ENCODE peak calls at places on chromosomes 1 and 21, in seven cellular contexts. H is tibial artery, P is neural progenitor cell, T is cardiac muscle cell, K is heart right ventricle, Y is right lobe of liver, L is uterus. S is an unnamed sample.

GRCh38 chr1:245953876-245954660 is 553.0 kb downstream of the SMYD3 start:
- DNase-seq in K (no peak), L (no peak), Y (no peak), P (no peak), T (no peak), H (no peak), S (no peak)

GRCh38 chr1:224502459-224503160 is 68.0 kb upstream of the WDR26 start:
- DNase-seq in L (no peak), H (no peak), T (peak; percentile 31), P (peak; percentile 74), K (peak; percentile 21), Y (no peak), S (no peak)

GRCh38 chr1:208029381-208030319 is 118.7 kb upstream of the CD34 start:
- DNase-seq in K (no peak), Y (no peak), T (peak; percentile 83), L (peak; percentile 47), P (no peak), H (peak; percentile 54), S (no peak)

GRCh38 chr21:29423051-29423450 is 124.3 kb downstream of the BACH1 start:
- DNase-seq in T (no peak), H (no peak), Y (no peak), L (no peak), P (no peak), K (no peak), S (no peak)

GRCh38 chr1:40861227-40862003 is 748 bp downstream of the CITED4 start:
- DNase-seq in P (peak; percentile 79), Y (peak; percentile 89), K (peak; percentile 61), L (no peak), H (peak; percentile 31), T (peak; percentile 61), S (no peak)

GRCh38 chr1:44827197-44828002 is 15.7 kb downstream of the PTCH2 start:
- DNase-seq in L (no peak), H (no peak), Y (no peak), K (no peak), T (no peak), P (no peak), S (no peak)

GRCh38 chr21:16195896-16196443 is 466.2 kb downstream of the USP25 start:
- DNase-seq in T (peak; percentile 33), L (no peak), Y (no peak), H (no peak), P (no peak), K (no peak), S (no peak)

GRCh38 chr1:110060034-110060661 is 10.3 kb downstream of the ALX3 start:
- DNase-seq in L (peak; percentile 26), Y (no peak), P (peak; percentile 53), T (peak; percentile 38), K (peak; percentile 53), H (no peak), S (no peak)

GRCh38 chr21:32826317-32827167 is 55.0 kb upstream of the PAXBP1 start:
- DNase-seq in L (peak; percentile 31), Y (no peak), K (no peak), P (peak; percentile 62), H (no peak), T (peak; percentile 77), S (no peak)

GRCh38 chr1:173245892-173246291 is 38.8 kb upstream of the TNFSF4 start:
- DNase-seq in K (no peak), T (no peak), H (no peak), Y (no peak), P (no peak), L (no peak), S (no peak)

GRCh38 chr1:46202975-46203737 is at the start of gene LURAP1:
- DNase-seq in L (peak; percentile 53), P (peak; percentile 72), K (peak; percentile 69), H (peak; percentile 56), T (peak; percentile 74), Y (no peak), S (no peak)

GRCh38 chr1:248839168-248839555 is 1.1 kb downstream of the ZNF672 start:
- DNase-seq in H (no peak), P (no peak), K (no peak), T (no peak), Y (no peak), L (no peak), S (no peak)

GRCh38 chr21:45138199-45139002 is 64.0 kb downstream of the ADARB1 start:
- DNase-seq in K (peak; percentile 59), H (peak; percentile 62), T (peak; percentile 82), P (peak; percentile 87), L (peak; percentile 72), Y (peak; percentile 70), S (no peak)

GRCh38 chr21:45378258-45378966 is 26.6 kb upstream of the COL18A1 start:
- DNase-seq in K (no peak), Y (no peak), H (peak; percentile 18), T (no peak), P (peak; percentile 93), L (peak; percentile 13), S (no peak)

GRCh38 chr1:96236156-96236739 is 485.3 kb upstream of the PTBP2 start:
- DNase-seq in P (peak; percentile 56), Y (no peak), K (no peak), T (peak; percentile 79), H (no peak), L (peak; percentile 44), S (no peak)

GRCh38 chr1:41355761-41356160 is 5.5 kb upstream of the FOXO6 start:
- DNase-seq in P (peak; percentile 1), H (no peak), K (no peak), L (peak; percentile 2), T (no peak), Y (peak; percentile 25), S (no peak)

GRCh38 chr21:15872236-15872635 is 142.5 kb downstream of the USP25 start:
- DNase-seq in T (no peak), L (no peak), K (no peak), P (no peak), H (no peak), Y (no peak), S (no peak)

GRCh38 chr1:222127526-222128152 is 385.8 kb upstream of the DUSP10 start:
- DNase-seq in Y (no peak), K (no peak), L (no peak), P (no peak), T (no peak), H (no peak), S (no peak)

GRCh38 chr1:101187287-101187686 is 49.5 kb upstream of the S1PR1 start:
- DNase-seq in K (no peak), H (no peak), T (no peak), P (no peak), Y (no peak), L (no peak), S (no peak)

GRCh38 chr1:32761253-32761877 is 55.8 kb downstream of the YARS1 start:
- DNase-seq in K (no peak), Y (peak; percentile 70), L (peak; percentile 65), H (no peak), P (no peak), T (peak; percentile 81), S (no peak)

GRCh38 chr21:25997788-25998611 is 172.6 kb downstream of the APP start:
- DNase-seq in T (peak; percentile 28), Y (no peak), L (no peak), K (no peak), H (no peak), P (peak; percentile 88), S (no peak)

GRCh38 chr1:86468501-86468977 is at the start of gene CLCA1:
- DNase-seq in P (no peak), H (no peak), K (no peak), Y (no peak), L (no peak), T (no peak), S (no peak)

DNA sequence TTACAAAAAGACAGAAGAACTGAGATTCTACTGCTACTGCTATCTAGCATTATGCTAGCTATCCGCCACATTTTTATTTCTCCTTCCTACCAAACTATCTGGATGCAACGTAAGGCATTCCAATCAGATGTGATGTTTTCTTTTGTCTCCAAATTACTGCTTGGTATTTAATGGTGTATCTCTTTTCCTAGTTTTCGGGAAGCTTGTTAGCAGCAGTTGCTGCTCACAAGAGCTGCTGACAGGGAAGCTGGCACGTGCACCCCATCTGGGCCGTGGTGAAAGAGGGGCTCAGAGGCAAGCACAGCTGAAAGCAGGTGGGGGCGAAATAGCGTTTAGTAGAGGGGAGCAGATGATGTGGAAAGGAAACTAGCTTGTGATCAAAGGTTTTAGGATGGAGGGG is 57.3 kb downstream of the JAK1 start:
- DNase-seq in P (no peak), L (no peak), T (peak; percentile 43), Y (no peak), H (no peak), K (no peak), S (no peak)
- H3K4me1 ChIP-seq in P (no peaks in the 10 kb centered on the region), L (no peaks in the 10 kb centered on the region), T (no peaks in the 10 kb centered on the region), Y (peaks cover 26% of the 10 kb centered on the region), H (peaks cover 18% of the 10 kb centered on the region), K (no peaks in the 10 kb centered on the region), S (no peaks in the 10 kb centered on the region)

GRCh38 chr1:8813016-8813763 is 4.2 kb downstream of the RERE start:
- DNase-seq in P (no peak), L (no peak), T (peak; percentile 60), H (no peak), K (no peak), Y (no peak), S (no peak)
- H3K27ac ChIP-seq in P (no peak overlapping the region), L (peak overlapping the region; percentile 29), T (no peak overlapping the region), H (no peak overlapping the region), K (peak overlapping the region; percentile 51), Y (no peak overlapping the region), S (no peak overlapping the region)

GRCh38 chr1:17094664-17095063 is 24.6 kb downstream of the PADI2 start:
- DNase-seq in K (no peak), P (no peak), H (no peak), Y (no peak), T (no peak), L (no peak), S (no peak)
- H3K4me3 ChIP-seq in K (no peak overlapping the region), P (no peak overlapping the region), H (no peak overlapping the region), Y (no peak overlapping the region), T (no peak overlapping the region), L (no peak overlapping the region), S (no peak overlapping the region)

GRCh38 chr1:164702664-164703063 is 143.7 kb downstream of the PBX1 start:
- DNase-seq in P (no peak), L (no peak), T (no peak), K (no peak), Y (no peak), H (no peak), S (no peak)

GRCh38 chr1:164701221-164701761 is 142.3 kb downstream of the PBX1 start:
- DNase-seq in K (no peak), Y (no peak), L (no peak), H (no peak), P (no peak), T (no peak), S (no peak)

GRCh38 chr1:164700683-164701082 is 141.7 kb downstream of the PBX1 start:
- DNase-seq in T (no peak), H (no peak), Y (no peak), K (no peak), P (no peak), L (no peak), S (no peak)

GRCh38 chr1:164702216-164702615 is 143.2 kb downstream of the PBX1 start:
- DNase-seq in Y (no peak), H (no peak), K (no peak), P (no peak), L (no peak), T (no peak), S (no peak)

GRCh38 chr1:164699815-164700491 is 141.0 kb downstream of the PBX1 start:
- DNase-seq in L (peak; percentile 73), Y (no peak), H (no peak), P (no peak), T (no peak), K (peak; percentile 13), S (no peak)
- H3K4me1 ChIP-seq in L (peaks cover 36% of the 10 kb centered on the region), Y (peaks cover 1% of the 10 kb centered on the region), H (peaks cover 28% of the 10 kb centered on the region), P (peaks cover 9% of the 10 kb centered on the region), T (peaks cover 28% of the 10 kb centered on the region), K (no peaks in the 10 kb centered on the region), S (peaks cover 21% of the 10 kb centered on the region)

GRCh38 chr1:160548183-160548582 is 25.1 kb upstream of the SLAMF6 start:
- DNase-seq in K (no peak), Y (no peak), T (no peak), H (no peak), L (no peak), P (no peak), S (no peak)
- H3K27ac ChIP-seq in K (no peak overlapping the region), Y (no peak overlapping the region), T (no peak overlapping the region), H (no peak overlapping the region), L (no peak overlapping the region), P (no peak overlapping the region), S (no peak overlapping the region)

S was measured in esophagus squamous epithelium.